ENCODE peak calls at places on chromosomes 7 and 10, in four cellular contexts. S is tibial artery, W is aorta, L is cardiac muscle cell. Q is an unnamed sample.

GRCh38 chr7:29189743-29190201 is 4.8 kb upstream of the CHN2 start:
- DNase-seq in S (no peak), W (peak), L (peak), Q (peak)

GRCh38 chr10:35707642-35708425 is 65.7 kb upstream of the FZD8 start:
- DNase-seq in S (no peak), W (no peak), L (no peak), Q (no peak)

GRCh38 chr7:77702451-77703219 is 6.4 kb downstream of the RSBN1L start:
- DNase-seq in S (no peak), W (no peak), L (no peak), Q (no peak)

GRCh38 chr10:124632566-124632965 is 111.6 kb downstream of the FAM53B start:
- DNase-seq in S (no peak), W (no peak), L (no peak), Q (no peak)

GRCh38 chr7:76338298-76339084 is 20.3 kb downstream of the YWHAG start:
- DNase-seq in S (no peak), W (no peak), L (no peak), Q (no peak)

GRCh38 chr10:24947304-24948097 is 4.9 kb downstream of the PRTFDC1 start:
- DNase-seq in S (no peak), W (no peak), L (peak), Q (no peak)

GRCh38 chr7:94133460-94133859 is 129.3 kb upstream of the BET1 start:
- DNase-seq in S (no peak), W (no peak), L (peak), Q (no peak)

GRCh38 chr10:51886438-51887068 is 187.2 kb upstream of the CSTF2T start:
- DNase-seq in S (no peak), W (no peak), L (peak), Q (no peak)

GRCh38 chr10:126661841-126662520 is 8.5 kb downstream of the C10orf90 start:
- DNase-seq in S (no peak), W (no peak), L (peak), Q (no peak)

GRCh38 chr10:113854019-113854756 is at the start of the genes DCLRE1A and NHLRC2:
- DNase-seq in S (peak), W (peak), L (peak), Q (peak)

GRCh38 chr10:86857097-86857825 is 100.2 kb downstream of the MMRN2 start:
- DNase-seq in S (no peak), W (no peak), L (peak), Q (no peak)
- H3K27ac ChIP-seq in S (no peak), W (no peak), L (peak), Q (no peak)

GRCh38 chr10:37236093-37236492 is 110.7 kb downstream of the ANKRD30A start:
- DNase-seq in S (no peak), W (no peak), L (no peak), Q (no peak)

GRCh38 chr10:37234692-37235091 is 109.3 kb downstream of the ANKRD30A start:
- DNase-seq in S (no peak), W (no peak), L (no peak), Q (no peak)

GRCh38 chr10:37240223-37240622 is 114.8 kb downstream of the ANKRD30A start:
- DNase-seq in S (no peak), W (no peak), L (no peak), Q (no peak)
- H3K27ac ChIP-seq in S (no peak), W (no peak), L (no peak), Q (no peak)

DNA sequence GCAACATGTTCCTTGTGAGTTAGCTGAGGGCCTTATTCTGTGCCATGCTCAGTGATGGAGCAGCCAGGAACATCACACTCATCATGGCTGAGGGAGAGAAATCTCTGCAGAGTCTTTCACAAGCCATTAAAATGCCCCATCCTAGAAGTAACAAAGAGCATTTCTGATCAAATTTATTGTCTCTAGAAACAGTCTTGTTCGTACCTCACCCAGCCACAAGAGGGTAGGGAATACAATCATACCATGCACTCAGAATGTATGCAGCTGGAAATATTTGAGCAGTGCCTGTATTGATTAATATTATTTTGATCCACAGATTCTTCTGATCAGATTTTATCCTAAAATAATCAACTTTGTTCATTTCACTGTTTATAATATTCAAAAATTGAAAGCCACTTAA is 17.3 kb downstream of the VPS26A start:
- DNase-seq in S (no peak), W (no peak), L (no peak), Q (no peak)
- H3K27ac ChIP-seq in S (no peak), W (no peak), L (no peak), Q (no peak)

DNA sequence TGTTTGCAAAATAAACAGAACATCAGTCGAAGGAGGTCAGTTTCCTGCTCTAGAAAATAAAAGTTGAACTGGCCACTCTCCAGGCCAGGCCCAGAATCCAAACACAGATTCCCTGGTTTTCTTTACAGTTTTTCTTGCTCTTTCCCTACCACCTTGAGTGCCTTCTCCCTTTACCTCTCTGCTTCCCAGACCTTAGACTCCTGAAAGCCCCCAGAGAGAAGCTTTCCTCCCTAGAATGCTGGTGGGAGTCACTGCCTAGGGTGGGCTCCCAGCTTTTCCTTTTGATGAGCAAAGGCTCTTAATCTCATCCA is 6.1 kb downstream of the DNTT start:
- DNase-seq in S (no peak), W (no peak), L (no peak), Q (no peak)
- H3K27ac ChIP-seq in S (no peak), W (no peak), L (peak), Q (no peak)

GRCh38 chr7:74153736-74154135 is 20.4 kb upstream of the EIF4H start:
- DNase-seq in S (no peak), W (no peak), L (no peak), Q (no peak)
- H3K27ac ChIP-seq in S (no peak), W (no peak), L (no peak), Q (no peak)

Q was measured in right atrium auricular region.